ENCODE peak calls at places on chromosomes 16 and 17, in four cellular contexts. Q is K562, I is HepG2, P is GM12878. L is an unnamed sample.

GRCh38 chr16:48347980-48348379 is 37.2 kb downstream of the SIAH1 start:
- DNase-seq in P (no peak), I (no peak), Q (no peak), L (no peak)

GRCh38 chr17:45857977-45858708 is 13.5 kb downstream of the SPPL2C start:
- DNase-seq in I (peak), Q (peak), P (no peak), L (no peak)

GRCh38 chr16:4944333-4945281 is 7.7 kb upstream of the PPL start:
- DNase-seq in P (no peak), I (peak), Q (peak), L (peak)

GRCh38 chr16:525520-526180 is 1.9 kb upstream of the CAPN15 start:
- DNase-seq in P (peak), I (no peak), Q (peak), L (no peak)

GRCh38 chr17:17837380-17837821 is 615 bp upstream of the SREBF1 start:
- DNase-seq in I (peak), Q (peak), P (no peak), L (no peak)

GRCh38 chr17:80264048-80264792 is 3.6 kb downstream of the RNF213 start:
- DNase-seq in P (no peak), Q (no peak), I (no peak), L (no peak)

GRCh38 chr17:52048503-52048902 is 110.0 kb downstream of the CA10 start:
- DNase-seq in I (no peak), Q (no peak), P (no peak), L (no peak)

GRCh38 chr16:88420496-88420895 is 32.6 kb upstream of the ZFPM1 start:
- DNase-seq in I (no peak), Q (no peak), P (no peak), L (no peak)

GRCh38 chr16:35192993-35193392 is 1733.6 kb downstream of the TP53TG3F start:
- DNase-seq in I (no peak), P (no peak), Q (no peak), L (no peak)

GRCh38 chr17:70355185-70355584 is 185.9 kb downstream of the KCNJ2 start:
- DNase-seq in P (no peak), I (no peak), Q (no peak), L (no peak)

GRCh38 chr16:31480851-31481250 is 2.1 kb upstream of the SLC5A2 start:
- DNase-seq in Q (peak), P (no peak), I (no peak), L (no peak)

GRCh38 chr17:68734911-68735310 is 133.7 kb upstream of the FAM20A start:
- DNase-seq in P (no peak), Q (no peak), I (no peak), L (no peak)

GRCh38 chr16:52455549-52456277 is 91.2 kb downstream of the TOX3 start:
- DNase-seq in Q (no peak), I (no peak), P (no peak), L (no peak)

GRCh38 chr16:76345093-76345735 is 68.0 kb downstream of the CNTNAP4 start:
- DNase-seq in Q (no peak), P (no peak), I (no peak), L (no peak)

GRCh38 chr17:61253293-61253801 is 146.3 kb upstream of the TBX2 start:
- DNase-seq in P (no peak), I (no peak), Q (no peak), L (no peak)

GRCh38 chr17:5201011-5201410 is 9.3 kb upstream of the ZNF594 start:
- DNase-seq in Q (no peak), I (no peak), P (no peak), L (no peak)

GRCh38 chr16:2160915-2161551 is 5.5 kb downstream of the TRAF7 start:
- DNase-seq in P (no peak), Q (no peak), I (peak), L (no peak)

GRCh38 chr16:8241408-8241807 is 348.9 kb downstream of the TMEM114 start:
- DNase-seq in I (no peak), P (no peak), Q (no peak), L (no peak)

GRCh38 chr17:79627766-79628690 is 17.2 kb upstream of the RBFOX3 start:
- DNase-seq in I (no peak), P (no peak), Q (no peak), L (no peak)

GRCh38 chr17:51289776-51290175 is 29.4 kb downstream of the UTP18 start:
- DNase-seq in Q (no peak), P (no peak), I (no peak), L (no peak)

GRCh38 chr16:5965321-5965720 is 867.7 kb upstream of the EEF2KMT start:
- DNase-seq in I (no peak), Q (no peak), P (no peak), L (no peak)

GRCh38 chr17:13001991-13002615 is 15.7 kb downstream of the ELAC2 start:
- DNase-seq in I (no peak), Q (no peak), P (no peak), L (no peak)

GRCh38 chr17:76011951-76012350 is 11.3 kb downstream of the CDK3 start:
- DNase-seq in P (no peak), Q (no peak), I (no peak), L (no peak)

GRCh38 chr16:88936008-88936912 is 40.7 kb downstream of the CBFA2T3 start:
- DNase-seq in Q (no peak), P (no peak), I (peak), L (no peak)

DNA sequence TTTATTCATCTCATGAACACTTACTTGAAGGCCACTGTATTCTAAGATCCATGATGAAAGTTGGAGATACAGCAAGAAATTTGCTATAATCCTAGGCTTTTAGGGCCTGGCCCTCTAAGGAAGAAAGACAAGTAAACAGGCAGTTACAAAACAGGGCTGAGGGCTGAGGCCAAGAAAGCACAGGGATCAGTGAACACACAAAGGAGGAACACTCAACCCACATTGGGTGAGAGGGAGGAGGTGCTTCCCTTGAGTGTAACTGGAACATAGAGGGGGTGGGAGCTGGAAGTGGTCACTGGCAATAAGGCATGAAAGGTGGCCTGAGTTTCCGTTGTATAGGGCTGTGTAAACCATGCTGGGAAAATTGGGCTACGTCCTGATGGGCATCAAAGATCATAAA is 112.2 kb downstream of the ZNF18 start:
- DNase-seq in Q (no peak), P (no peak), I (no peak), L (no peak)
- TF ChIP-seq FOXK2 in Q (no peak), P (no peak), I (no peak), L (no peak)

GRCh38 chr17:3534881-3535252 is 22.7 kb downstream of the TRPV3 start:
- DNase-seq in Q (no peak), I (no peak), P (no peak), L (no peak)

GRCh38 chr17:3536736-3537135 is 20.9 kb downstream of the TRPV3 start:
- DNase-seq in P (no peak), I (no peak), Q (no peak), L (no peak)

GRCh38 chr17:3533752-3534151 is 23.9 kb downstream of the TRPV3 start:
- DNase-seq in I (no peak), Q (no peak), P (no peak), L (no peak)

GRCh38 chr17:3532859-3533142 is 24.8 kb downstream of the TRPV3 start:
- DNase-seq in I (no peak), Q (no peak), P (no peak), L (no peak)

GRCh38 chr17:3535253-3535995 is 22.2 kb downstream of the TRPV3 start:
- DNase-seq in I (no peak), Q (peak), P (no peak), L (peak)
- TF ChIP-seq SP1 in I (no peak), Q (no peak), P (no peak), L (no peak)

GRCh38 chr16:72189865-72190371 is 18.0 kb upstream of the PMFBP1 start:
- DNase-seq in I (no peak), Q (peak), P (no peak), L (no peak)
- TF ChIP-seq FOXK2 in I (no peak), Q (no peak), P (no peak), L (no peak)

GRCh38 chr16:68072038-68072695 is 13.0 kb upstream of the NFATC3 start:
- DNase-seq in I (no peak), P (no peak), Q (peak), L (no peak)

GRCh38 chr16:68076560-68076959 is 8.6 kb upstream of the NFATC3 start:
- DNase-seq in Q (no peak), I (no peak), P (no peak), L (no peak)

GRCh38 chr16:68073902-68074760 is 11.0 kb upstream of the NFATC3 start:
- DNase-seq in Q (no peak), I (no peak), P (no peak), L (no peak)

GRCh38 chr16:68075980-68076379 is 9.2 kb upstream of the NFATC3 start:
- DNase-seq in P (no peak), Q (no peak), I (no peak), L (no peak)

GRCh38 chr16:68074850-68075249 is 10.3 kb upstream of the NFATC3 start:
- DNase-seq in P (peak), Q (no peak), I (no peak), L (no peak)
- TF ChIP-seq SP1 in P (peak), Q (no peak), I (no peak), L (no peak)

GRCh38 chr17:83183150-83183820 is 103.9 kb downstream of the METRNL start:
- DNase-seq in P (no peak), I (no peak), Q (no peak), L (no peak)
- TF ChIP-seq FOXK2 in P (no peak), I (no peak), Q (no peak), L (no peak)

GRCh38 chr17:11644265-11645212 is 46.3 kb downstream of the DNAH9 start:
- DNase-seq in Q (peak), I (peak), P (no peak), L (peak)
- TF ChIP-seq SP1 in Q (no peak), I (no peak), P (no peak), L (no peak)